ENCODE peak calls at places on chromosome 6, in ten cellular contexts. T is brain microvascular endothelial cell, R is SJSA1, I is OCI-LY7, Z is Karpas-422, P is left lung, K is heart right ventricle, E is lung, D is IMR-90, X is fibroblast of lung. F is an unnamed sample.
A peak's percentile ranks its signal among the peaks of the same experiment; 100 is the strongest.

GRCh38 chr6:11486959-11487358 is 50.6 kb upstream of the TMEM170B start:
- DNase-seq in P (no peak), R (no peak), K (no peak), D (no peak), Z (no peak), E (no peak), T (no peak), X (no peak), I (no peak), F (no peak)

GRCh38 chr6:4349323-4349722 is 213.9 kb upstream of the ECI2 start:
- DNase-seq in R (peak; percentile 29), E (no peak), T (no peak), K (no peak), Z (no peak), I (no peak), X (no peak), P (no peak), D (no peak), F (no peak)

GRCh38 chr6:170301184-170301583 is 5.4 kb upstream of the FAM120B start:
- DNase-seq in R (no peak), E (no peak), X (no peak), D (no peak), I (no peak), T (no peak), Z (no peak), P (no peak), K (no peak), F (no peak)

GRCh38 chr6:133548409-133548808 is 307.3 kb downstream of the EYA4 start:
- DNase-seq in T (peak; percentile 78), P (no peak), E (peak; percentile 55), I (no peak), Z (no peak), R (no peak), K (no peak), D (peak; percentile 90), X (peak; percentile 96), F (no peak)

GRCh38 chr6:167742719-167743303 is 83.9 kb upstream of the AFDN start:
- DNase-seq in D (no peak), X (no peak), P (no peak), E (no peak), R (no peak), T (peak; percentile 31), K (no peak), I (no peak), Z (no peak), F (no peak)

GRCh38 chr6:116011520-116011919 is 49.2 kb downstream of the FRK start:
- DNase-seq in X (no peak), K (no peak), D (no peak), E (no peak), I (no peak), T (no peak), R (no peak), P (no peak), Z (no peak), F (peak; percentile 86)

GRCh38 chr6:68343901-68344300 is 291.2 kb upstream of the ADGRB3 start:
- DNase-seq in T (peak; percentile 34), D (peak; percentile 0), X (peak; percentile 37), R (no peak), E (no peak), I (peak; percentile 22), Z (peak; percentile 89), K (no peak), P (no peak), F (no peak)

GRCh38 chr6:83708546-83708969 is 343 bp downstream of the SNAP91 start:
- DNase-seq in T (no peak), R (no peak), K (peak; percentile 8), E (no peak), Z (no peak), I (no peak), D (no peak), P (peak; percentile 79), X (peak; percentile 19), F (no peak)

GRCh38 chr6:84553527-84553926 is 210.9 kb downstream of the TBX18 start:
- DNase-seq in Z (no peak), D (no peak), R (no peak), I (no peak), P (no peak), K (no peak), T (no peak), X (peak; percentile 36), E (no peak), F (no peak)

GRCh38 chr6:157867981-157868380 is 44.9 kb downstream of the SNX9 start:
- DNase-seq in X (no peak), P (no peak), D (no peak), K (no peak), E (no peak), T (no peak), R (no peak), Z (no peak), I (no peak), F (no peak)

GRCh38 chr6:137342607-137343186 is 123.5 kb upstream of the IFNGR1 start:
- DNase-seq in K (peak; percentile 14), P (no peak), T (no peak), I (no peak), Z (no peak), E (no peak), D (no peak), R (no peak), X (no peak), F (peak; percentile 21)

GRCh38 chr6:34059914-34060313 is 86.0 kb downstream of the GRM4 start:
- DNase-seq in E (no peak), D (no peak), T (no peak), P (peak; percentile 57), Z (no peak), K (no peak), R (no peak), I (no peak), X (no peak), F (no peak)

GRCh38 chr6:148530394-148530923 is 187.8 kb downstream of the SASH1 start:
- DNase-seq in R (peak; percentile 73), I (peak; percentile 23), T (peak; percentile 92), K (no peak), D (peak; percentile 98), P (no peak), Z (peak; percentile 78), X (peak; percentile 96), E (no peak), F (no peak)

GRCh38 chr6:75850026-75850385 is 101.0 kb downstream of the MYO6 start:
- DNase-seq in X (peak; percentile 3), I (no peak), T (no peak), E (no peak), P (no peak), Z (no peak), R (no peak), K (no peak), D (no peak), F (no peak)

GRCh38 chr6:18034798-18035202 is 47.4 kb upstream of the KIF13A start:
- DNase-seq in T (peak; percentile 25), I (no peak), Z (no peak), E (no peak), X (no peak), D (peak; percentile 19), P (no peak), K (no peak), R (no peak), F (peak; percentile 81)

GRCh38 chr6:12958052-12958706 is 241.6 kb downstream of the PHACTR1 start:
- DNase-seq in D (no peak), Z (no peak), I (no peak), X (peak; percentile 24), T (peak; percentile 5), P (no peak), R (no peak), E (no peak), K (no peak), F (no peak)

DNA sequence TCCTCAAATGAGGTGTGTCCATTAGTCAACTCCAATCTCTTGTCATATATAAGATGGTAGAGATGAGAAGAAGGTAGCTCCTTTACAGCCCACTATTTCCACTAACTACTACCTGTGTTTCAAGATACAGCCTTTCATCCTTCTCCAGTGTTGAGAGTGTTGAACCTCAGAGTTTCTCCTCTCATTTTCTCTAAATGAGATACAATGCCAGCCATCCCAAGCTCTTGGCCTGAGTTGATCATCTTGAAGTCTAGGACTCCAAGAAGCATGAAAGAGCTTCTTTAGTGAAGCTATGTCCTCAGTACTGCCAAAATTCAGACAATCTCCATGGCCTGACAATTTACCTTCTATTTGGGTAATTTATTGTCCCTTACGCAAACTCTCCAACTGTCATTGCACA is 548 bp upstream of the HLA-DRA start:
- DNase-seq in X (no peak), E (no peak), P (no peak), D (no peak), T (no peak), Z (peak; percentile 56), I (no peak), R (no peak), K (no peak), F (no peak)
- H3K27ac ChIP-seq in X (no peak overlapping the region), E (peak overlapping the region; percentile 53), P (peak overlapping the region; percentile 79), D (no peak overlapping the region), T (no peak overlapping the region), Z (peak overlapping the region; percentile 88), I (peak overlapping the region; percentile 88), R (no peak overlapping the region), K (peak overlapping the region; percentile 79), F (peak overlapping the region; percentile 18)

DNA sequence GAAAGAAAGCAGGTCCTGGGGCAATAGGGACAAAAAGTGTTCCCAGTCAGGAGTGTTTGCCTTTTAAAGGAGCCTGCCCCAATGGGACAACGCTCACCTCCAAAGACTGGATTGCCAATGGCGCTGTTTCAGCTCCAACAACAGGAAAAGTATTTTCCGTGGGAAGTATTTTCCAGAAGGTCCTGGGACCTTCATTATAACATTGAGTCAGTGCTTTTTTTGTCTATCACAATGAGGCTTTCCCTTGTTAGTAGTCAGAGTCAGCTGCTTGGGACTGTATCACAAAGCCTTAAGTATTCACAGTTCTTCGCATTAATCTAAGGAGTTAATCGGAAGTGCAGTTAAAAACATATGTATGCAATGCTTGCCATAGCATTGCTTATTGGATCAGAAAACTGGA is 17.3 kb downstream of the TRAF3IP2 start:
- DNase-seq in D (no peak), T (no peak), Z (no peak), X (peak; percentile 40), I (no peak), K (no peak), P (no peak), R (no peak), E (no peak), F (no peak)
- H3K36me3 ChIP-seq in D (no peaks in the 10 kb centered on the region), T (no peaks in the 10 kb centered on the region), Z (peaks cover 31% of the 10 kb centered on the region), X (peaks cover 1% of the 10 kb centered on the region), I (peaks cover 25% of the 10 kb centered on the region), K (peaks cover 7% of the 10 kb centered on the region), P (peaks cover 8% of the 10 kb centered on the region), R (peaks cover 38% of the 10 kb centered on the region), E (no peaks in the 10 kb centered on the region), F (peaks cover 2% of the 10 kb centered on the region)

DNA sequence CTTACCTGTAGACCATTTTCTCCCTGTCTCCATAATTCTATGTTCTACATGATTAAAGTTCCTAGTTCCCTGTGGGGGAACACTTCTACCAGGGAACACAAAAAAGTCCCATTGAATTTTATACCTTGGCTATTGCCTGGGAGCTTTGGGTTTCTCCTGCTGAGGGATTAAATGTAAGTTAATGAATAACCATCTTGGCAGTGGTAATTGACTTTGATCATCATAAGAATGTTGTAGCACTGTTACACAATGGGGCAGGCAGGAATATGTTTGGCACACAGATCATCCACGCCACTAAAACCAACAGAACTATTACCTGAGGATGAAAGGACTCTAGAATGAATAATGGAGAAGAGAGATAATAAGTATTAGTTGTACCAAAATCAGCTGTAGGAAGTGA is 1106.2 kb upstream of the GJE1 start:
- DNase-seq in K (no peak), D (no peak), X (no peak), Z (no peak), P (no peak), E (no peak), T (no peak), I (no peak), R (no peak), F (peak; percentile 73)
- H3K27ac ChIP-seq in K (no peak overlapping the region), D (no peak overlapping the region), X (no peak overlapping the region), Z (no peak overlapping the region), P (no peak overlapping the region), E (no peak overlapping the region), T (no peak overlapping the region), I (no peak overlapping the region), R (no peak overlapping the region), F (no peak overlapping the region)

GRCh38 chr6:90025418-90026089 is 131.3 kb downstream of the GJA10 start:
- DNase-seq in I (no peak), X (peak; percentile 92), T (peak; percentile 86), Z (peak; percentile 43), E (no peak), D (peak; percentile 97), P (no peak), K (no peak), R (no peak), F (no peak)
- H3K36me3 ChIP-seq in I (peaks cover 33% of the 10 kb centered on the region), X (no peaks in the 10 kb centered on the region), T (no peaks in the 10 kb centered on the region), Z (no peaks in the 10 kb centered on the region), E (no peaks in the 10 kb centered on the region), D (no peaks in the 10 kb centered on the region), P (no peaks in the 10 kb centered on the region), K (no peaks in the 10 kb centered on the region), R (no peaks in the 10 kb centered on the region), F (no peaks in the 10 kb centered on the region)

F was measured in small intestine.